ENCODE peak calls at places on chromosomes 1 and 21, in six cellular contexts. V is fibroblast of lung, W is GM12878, T is fibroblast of mammary gland, C is GM23338, K is cardiac fibroblast. R is an unnamed sample.

GRCh38 chr1:1306661-1307260 is 969 bp downstream of the ACAP3 start:
- DNase-seq in V (no peak), W (no peak), T (no peak), C (no peak), K (peak; percentile 30), R (no peak)

GRCh38 chr1:172779501-172779900 is 120.6 kb downstream of the FASLG start:
- DNase-seq in V (peak; percentile 90), W (no peak), T (peak; percentile 7), C (no peak), K (no peak), R (no peak)

GRCh38 chr1:91940496-91940895 is 8.7 kb upstream of the BRDT start:
- DNase-seq in V (no peak), W (no peak), T (no peak), C (peak; percentile 17), K (no peak), R (no peak)

GRCh38 chr1:52054496-52055065 is 410 bp downstream of the TXNDC12 start:
- DNase-seq in V (no peak), W (no peak), T (no peak), C (peak; percentile 26), K (no peak), R (no peak)

GRCh38 chr1:11529330-11529729 is 50.4 kb downstream of the DISP3 start:
- DNase-seq in V (no peak), W (no peak), T (no peak), C (no peak), K (no peak), R (no peak)

GRCh38 chr1:3712573-3713535 is 39.4 kb upstream of the CCDC27 start:
- DNase-seq in V (no peak), W (no peak), T (no peak), C (no peak), K (no peak), R (no peak)

GRCh38 chr1:70156529-70157120 is 48.8 kb downstream of the LRRC40 start:
- DNase-seq in V (no peak), W (no peak), T (peak; percentile 74), C (no peak), K (peak; percentile 65), R (no peak)

GRCh38 chr1:60281360-60281932 is 207.9 kb upstream of the C1orf87 start:
- DNase-seq in V (peak; percentile 75), W (peak; percentile 1), T (peak; percentile 76), C (peak; percentile 89), K (peak; percentile 93), R (peak; percentile 88)

GRCh38 chr1:204728045-204728444 is 42.5 kb upstream of the LRRN2 start:
- DNase-seq in V (no peak), W (no peak), T (no peak), C (no peak), K (no peak), R (no peak)

GRCh38 chr1:35660581-35661473 is 19.5 kb upstream of the PSMB2 start:
- DNase-seq in V (peak; percentile 68), W (no peak), T (peak; percentile 64), C (peak; percentile 89), K (peak; percentile 64), R (no peak)

GRCh38 chr1:153470707-153471106 is 10.3 kb upstream of the S100A7 start:
- DNase-seq in V (no peak), W (no peak), T (no peak), C (no peak), K (peak; percentile 55), R (no peak)

GRCh38 chr1:67945733-67946374 is 104.6 kb downstream of the DIRAS3 start:
- DNase-seq in V (no peak), W (no peak), T (no peak), C (no peak), K (no peak), R (no peak)

GRCh38 chr1:118783095-118783758 is 204.9 kb downstream of the TBX15 start:
- DNase-seq in V (no peak), W (no peak), T (no peak), C (peak; percentile 54), K (no peak), R (no peak)

GRCh38 chr1:82245345-82246014 is 444.7 kb downstream of the ADGRL2 start:
- DNase-seq in V (no peak), W (no peak), T (no peak), C (no peak), K (no peak), R (no peak)

GRCh38 chr1:37945743-37946702 is 830 bp downstream of the INPP5B start:
- DNase-seq in V (peak; percentile 95), W (no peak), T (peak; percentile 90), C (peak; percentile 28), K (peak; percentile 93), R (peak; percentile 94)

GRCh38 chr1:187648091-187648490 is 819.3 kb downstream of the PLA2G4A start:
- DNase-seq in V (no peak), W (no peak), T (no peak), C (no peak), K (no peak), R (no peak)

GRCh38 chr1:61609040-61609439 is 115.9 kb downstream of the TM2D1 start:
- DNase-seq in V (no peak), W (no peak), T (no peak), C (no peak), K (no peak), R (no peak)

GRCh38 chr1:40777224-40777970 is 6.2 kb upstream of the KCNQ4 start:
- DNase-seq in V (no peak), W (no peak), T (no peak), C (no peak), K (no peak), R (peak; percentile 48)

GRCh38 chr1:154420172-154420571 is 15.0 kb downstream of the IL6R start:
- DNase-seq in V (peak; percentile 90), W (no peak), T (peak; percentile 96), C (no peak), K (peak; percentile 97), R (peak; percentile 98)

GRCh38 chr1:15157524-15158399 is 4.2 kb downstream of the TMEM51 start:
- DNase-seq in V (no peak), W (no peak), T (no peak), C (peak; percentile 34), K (no peak), R (no peak)

GRCh38 chr1:47192458-47193384 is 2.9 kb upstream of the PDZK1IP1 start:
- DNase-seq in V (peak; percentile 60), W (no peak), T (peak; percentile 64), C (peak; percentile 97), K (peak; percentile 73), R (peak; percentile 67)

GRCh38 chr1:52751589-52752306 is 25.5 kb downstream of the ZYG11B start:
- DNase-seq in V (peak; percentile 20), W (no peak), T (no peak), C (no peak), K (peak; percentile 39), R (no peak)

GRCh38 chr1:18300376-18300775 is 180.4 kb upstream of the KLHDC7A start:
- DNase-seq in V (no peak), W (no peak), T (no peak), C (no peak), K (no peak), R (no peak)

GRCh38 chr1:13813398-13814012 is 113.5 kb downstream of the PRDM2 start:
- DNase-seq in V (peak; percentile 36), W (no peak), T (peak; percentile 27), C (peak; percentile 78), K (no peak), R (no peak)

GRCh38 chr21:31611445-31611844 is 48.0 kb upstream of the SOD1 start:
- DNase-seq in V (no peak), W (no peak), T (no peak), C (no peak), K (no peak), R (no peak)

GRCh38 chr1:36876990-36877389 is 157.3 kb downstream of the GRIK3 start:
- DNase-seq in V (no peak), W (no peak), T (no peak), C (no peak), K (no peak), R (no peak)

GRCh38 chr1:36239941-36240637 is 15.8 kb downstream of the THRAP3 start:
- DNase-seq in V (peak; percentile 86), W (no peak), T (peak; percentile 44), C (no peak), K (peak; percentile 67), R (peak; percentile 40)

DNA sequence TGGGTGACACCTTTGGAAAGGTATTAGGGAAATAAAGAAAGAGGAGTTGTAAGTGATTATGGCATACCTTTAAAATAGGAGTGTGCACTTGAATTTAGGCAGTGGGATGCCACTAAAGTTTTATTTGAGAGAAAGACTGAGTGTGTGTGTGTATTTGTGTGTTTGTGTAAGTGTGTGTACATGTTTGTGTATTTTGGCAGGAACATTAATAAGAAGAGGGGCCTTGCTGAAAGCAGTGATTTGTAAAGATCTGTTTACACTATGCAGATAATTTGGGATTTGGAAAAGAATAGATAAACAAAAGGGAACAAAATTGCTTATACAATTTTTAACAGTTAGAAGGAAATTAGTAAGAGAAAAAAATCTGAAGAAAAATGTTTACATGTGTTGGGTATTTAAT is 120.8 kb downstream of the GPR52 start:
- DNase-seq in V (no peak), W (no peak), T (no peak), C (no peak), K (no peak), R (no peak)
- TF ChIP-seq CTCF in V (no peak), W (no peak), T (no peak), C (no peak), K (no peak), R (no peak)

GRCh38 chr1:165350861-165351260 is 5.7 kb downstream of the LMX1A start:
- DNase-seq in V (no peak), W (no peak), T (no peak), C (peak; percentile 90), K (no peak), R (no peak)
- H3K4me3 ChIP-seq in V (no peak overlapping the region), W (no peak overlapping the region), T (no peak overlapping the region), C (no peak overlapping the region), K (no peak overlapping the region), R (no peak overlapping the region)

GRCh38 chr1:183239220-183239742 is 53.2 kb downstream of the LAMC2 start:
- DNase-seq in V (no peak), W (no peak), T (no peak), C (no peak), K (no peak), R (no peak)
- TF ChIP-seq CTCF in V (no peak), W (no peak), T (no peak), C (no peak), K (no peak), R (no peak)

GRCh38 chr1:39268906-39269305 is 64.4 kb downstream of the MACF1 start:
- DNase-seq in V (no peak), W (no peak), T (no peak), C (peak; percentile 84), K (no peak), R (no peak)

GRCh38 chr1:39269349-39269748 is 64.9 kb downstream of the MACF1 start:
- DNase-seq in V (no peak), W (no peak), T (no peak), C (no peak), K (no peak), R (no peak)

GRCh38 chr1:39269791-39270342 is 65.4 kb downstream of the MACF1 start:
- DNase-seq in V (peak; percentile 82), W (peak; percentile 92), T (peak; percentile 87), C (no peak), K (peak; percentile 77), R (no peak)

GRCh38 chr1:39272027-39272790 is 67.7 kb downstream of the MACF1 start:
- DNase-seq in V (peak; percentile 74), W (peak; percentile 87), T (peak; percentile 33), C (no peak), K (no peak), R (no peak)

DNA sequence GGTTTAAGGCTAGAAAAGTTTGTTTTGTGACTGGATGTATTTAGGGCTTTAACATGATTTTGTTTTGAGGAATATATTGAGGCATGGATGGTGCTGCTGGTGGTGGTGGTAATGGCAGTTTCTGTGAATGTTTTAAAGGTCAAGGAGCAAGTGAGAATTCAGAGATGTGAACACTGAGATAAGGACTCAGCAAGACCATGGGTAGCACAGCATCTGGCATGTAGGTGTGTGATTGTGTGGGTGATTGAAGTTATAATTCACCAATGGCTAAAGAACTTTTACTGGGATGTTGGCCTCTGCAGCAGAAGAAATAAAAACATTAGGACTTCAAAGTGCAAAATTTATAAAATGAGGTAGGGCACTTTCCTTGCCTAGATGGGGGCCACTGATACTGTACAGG is 65.9 kb downstream of the MACF1 start:
- DNase-seq in V (no peak), W (no peak), T (no peak), C (no peak), K (no peak), R (no peak)
- H3K4me3 ChIP-seq in V (peak overlapping the region; percentile 63), W (peak overlapping the region; percentile 57), T (no peak overlapping the region), C (no peak overlapping the region), K (no peak overlapping the region), R (no peak overlapping the region)